ENCODE peak calls at places on chromosomes 7 and 10, in ten cellular contexts. One of them, this sample, is unnamed.

GRCh38 chr10:35058134-35058533 is 32.0 kb downstream of the CUL2 start:
- DNase-seq in 8988T: peak; percentile 22
- DNase-seq in hypothalamus: no peak
- DNase-seq in HEK293T: no peak
- DNase-seq in upper lobe of right lung: no peak
- DNase-seq in HuH-7.5: no peak
- DNase-seq in effector CD4-positive, alpha-beta T cell: no peak
- DNase-seq in GM12891: no peak
- DNase-seq in activated naive CD4-positive, alpha-beta T cell treated with anti-CD3 and anti-CD28 coated beads for 36 hours: no peak
- DNase-seq in coronary artery: no peak
- DNase-seq in this sample: peak; percentile 36

GRCh38 chr10:114312585-114312984 is 73.5 kb downstream of the VWA2 start:
- DNase-seq in upper lobe of right lung: no peak
- DNase-seq in HEK293T: no peak
- DNase-seq in effector CD4-positive, alpha-beta T cell: no peak
- DNase-seq in coronary artery: no peak
- DNase-seq in 8988T: no peak
- DNase-seq in activated naive CD4-positive, alpha-beta T cell treated with anti-CD3 and anti-CD28 coated beads for 36 hours: no peak
- DNase-seq in HuH-7.5: no peak
- DNase-seq in GM12891: no peak
- DNase-seq in hypothalamus: no peak
- DNase-seq in this sample: no peak

GRCh38 chr7:41053830-41054229 is 649.1 kb downstream of the INHBA start:
- DNase-seq in HEK293T: no peak
- DNase-seq in effector CD4-positive, alpha-beta T cell: no peak
- DNase-seq in HuH-7.5: no peak
- DNase-seq in 8988T: no peak
- DNase-seq in upper lobe of right lung: no peak
- DNase-seq in hypothalamus: no peak
- DNase-seq in GM12891: no peak
- DNase-seq in activated naive CD4-positive, alpha-beta T cell treated with anti-CD3 and anti-CD28 coated beads for 36 hours: no peak
- DNase-seq in coronary artery: no peak
- DNase-seq in this sample: no peak

GRCh38 chr7:107594961-107595737 is 15.1 kb downstream of the BCAP29 start:
- DNase-seq in coronary artery: no peak
- DNase-seq in HuH-7.5: no peak
- DNase-seq in activated naive CD4-positive, alpha-beta T cell treated with anti-CD3 and anti-CD28 coated beads for 36 hours: no peak
- DNase-seq in hypothalamus: no peak
- DNase-seq in effector CD4-positive, alpha-beta T cell: no peak
- DNase-seq in upper lobe of right lung: no peak
- DNase-seq in GM12891: no peak
- DNase-seq in HEK293T: no peak
- DNase-seq in 8988T: no peak
- DNase-seq in this sample: no peak

GRCh38 chr10:117170244-117170643 is 27.0 kb upstream of the KCNK18 start:
- DNase-seq in HEK293T: no peak
- DNase-seq in GM12891: no peak
- DNase-seq in effector CD4-positive, alpha-beta T cell: no peak
- DNase-seq in upper lobe of right lung: no peak
- DNase-seq in activated naive CD4-positive, alpha-beta T cell treated with anti-CD3 and anti-CD28 coated beads for 36 hours: no peak
- DNase-seq in HuH-7.5: no peak
- DNase-seq in coronary artery: no peak
- DNase-seq in 8988T: no peak
- DNase-seq in hypothalamus: no peak
- DNase-seq in this sample: no peak

GRCh38 chr7:16993543-16993942 is 111.8 kb upstream of the AGR3 start:
- DNase-seq in activated naive CD4-positive, alpha-beta T cell treated with anti-CD3 and anti-CD28 coated beads for 36 hours: no peak
- DNase-seq in GM12891: no peak
- DNase-seq in hypothalamus: no peak
- DNase-seq in 8988T: no peak
- DNase-seq in HEK293T: no peak
- DNase-seq in upper lobe of right lung: no peak
- DNase-seq in effector CD4-positive, alpha-beta T cell: no peak
- DNase-seq in HuH-7.5: no peak
- DNase-seq in coronary artery: no peak
- DNase-seq in this sample: no peak

GRCh38 chr7:4797858-4798705 is 22.7 kb downstream of the AP5Z1 start:
- DNase-seq in HuH-7.5: peak; percentile 96
- DNase-seq in hypothalamus: no peak
- DNase-seq in activated naive CD4-positive, alpha-beta T cell treated with anti-CD3 and anti-CD28 coated beads for 36 hours: peak; percentile 60
- DNase-seq in coronary artery: no peak
- DNase-seq in effector CD4-positive, alpha-beta T cell: peak; percentile 43
- DNase-seq in GM12891: peak; percentile 89
- DNase-seq in 8988T: peak; percentile 94
- DNase-seq in upper lobe of right lung: no peak
- DNase-seq in HEK293T: peak; percentile 89
- DNase-seq in this sample: peak; percentile 97

GRCh38 chr7:43108255-43109011 is 4.0 kb upstream of the HECW1 start:
- DNase-seq in HuH-7.5: peak; percentile 65
- DNase-seq in activated naive CD4-positive, alpha-beta T cell treated with anti-CD3 and anti-CD28 coated beads for 36 hours: peak; percentile 82
- DNase-seq in coronary artery: no peak
- DNase-seq in HEK293T: peak; percentile 70
- DNase-seq in 8988T: no peak
- DNase-seq in hypothalamus: no peak
- DNase-seq in GM12891: peak; percentile 30
- DNase-seq in effector CD4-positive, alpha-beta T cell: peak; percentile 12
- DNase-seq in upper lobe of right lung: peak; percentile 83
- DNase-seq in this sample: peak; percentile 46

GRCh38 chr10:114893248-114893647 is 44.7 kb upstream of the TRUB1 start:
- DNase-seq in HuH-7.5: no peak
- DNase-seq in HEK293T: no peak
- DNase-seq in effector CD4-positive, alpha-beta T cell: no peak
- DNase-seq in 8988T: no peak
- DNase-seq in coronary artery: no peak
- DNase-seq in upper lobe of right lung: no peak
- DNase-seq in GM12891: no peak
- DNase-seq in activated naive CD4-positive, alpha-beta T cell treated with anti-CD3 and anti-CD28 coated beads for 36 hours: no peak
- DNase-seq in hypothalamus: no peak
- DNase-seq in this sample: no peak

GRCh38 chr10:73206385-73206784 is 38.5 kb downstream of the FAM149B1 start:
- DNase-seq in GM12891: no peak
- DNase-seq in coronary artery: no peak
- DNase-seq in HuH-7.5: no peak
- DNase-seq in effector CD4-positive, alpha-beta T cell: no peak
- DNase-seq in hypothalamus: no peak
- DNase-seq in HEK293T: no peak
- DNase-seq in activated naive CD4-positive, alpha-beta T cell treated with anti-CD3 and anti-CD28 coated beads for 36 hours: no peak
- DNase-seq in upper lobe of right lung: no peak
- DNase-seq in 8988T: no peak
- DNase-seq in this sample: no peak

GRCh38 chr7:45564485-45564884 is 9.7 kb upstream of the ADCY1 start:
- DNase-seq in HEK293T: no peak
- DNase-seq in HuH-7.5: no peak
- DNase-seq in GM12891: no peak
- DNase-seq in coronary artery: no peak
- DNase-seq in activated naive CD4-positive, alpha-beta T cell treated with anti-CD3 and anti-CD28 coated beads for 36 hours: no peak
- DNase-seq in 8988T: no peak
- DNase-seq in upper lobe of right lung: no peak
- DNase-seq in hypothalamus: no peak
- DNase-seq in effector CD4-positive, alpha-beta T cell: no peak
- DNase-seq in this sample: no peak

GRCh38 chr7:17769918-17770317 is 170.4 kb downstream of the SNX13 start:
- DNase-seq in coronary artery: no peak
- DNase-seq in hypothalamus: no peak
- DNase-seq in GM12891: peak; percentile 9
- DNase-seq in HuH-7.5: peak; percentile 16
- DNase-seq in activated naive CD4-positive, alpha-beta T cell treated with anti-CD3 and anti-CD28 coated beads for 36 hours: peak; percentile 78
- DNase-seq in HEK293T: peak; percentile 53
- DNase-seq in 8988T: no peak
- DNase-seq in effector CD4-positive, alpha-beta T cell: peak; percentile 21
- DNase-seq in upper lobe of right lung: no peak
- DNase-seq in this sample: no peak